ENCODE peak calls at places on chromosomes 5 and 9, in five cellular contexts. One of them, this sample, is unnamed. For H3K9me3, the result is how much of the 10 kb centered on the place peaks cover.

GRCh38 chr9:90142580-90142979 is 500.0 kb downstream of the DIRAS2 start:
- DNase-seq in PC-9: peak
- DNase-seq in testis: peak
- DNase-seq in IMR-90: peak
- DNase-seq in mammary epithelial cell: peak
- DNase-seq in this sample: peak

GRCh38 chr5:177507165-177507564 is 2.5 kb downstream of the DOK3 start:
- DNase-seq in mammary epithelial cell: no peak
- DNase-seq in IMR-90: no peak
- DNase-seq in PC-9: no peak
- DNase-seq in testis: no peak
- DNase-seq in this sample: no peak

GRCh38 chr5:135332519-135333150 is 66.4 kb downstream of the MACROH2A1 start:
- DNase-seq in testis: no peak
- DNase-seq in PC-9: no peak
- DNase-seq in mammary epithelial cell: peak
- DNase-seq in IMR-90: peak
- DNase-seq in this sample: no peak

GRCh38 chr5:17743580-17744435 is 109.5 kb downstream of the TAF11L14 start:
- DNase-seq in testis: no peak
- DNase-seq in mammary epithelial cell: peak
- DNase-seq in IMR-90: peak
- DNase-seq in PC-9: no peak
- DNase-seq in this sample: no peak

GRCh38 chr5:1106385-1107166 is 5.3 kb downstream of the SLC12A7 start:
- DNase-seq in testis: no peak
- DNase-seq in mammary epithelial cell: no peak
- DNase-seq in IMR-90: no peak
- DNase-seq in PC-9: no peak
- DNase-seq in this sample: no peak

GRCh38 chr5:52915176-52915875 is 73.8 kb upstream of the ITGA2 start:
- DNase-seq in PC-9: peak
- DNase-seq in IMR-90: peak
- DNase-seq in testis: peak
- DNase-seq in mammary epithelial cell: peak
- DNase-seq in this sample: peak

GRCh38 chr9:106883626-106884190 is 20.7 kb downstream of the ZNF462 start:
- DNase-seq in testis: no peak
- DNase-seq in PC-9: no peak
- DNase-seq in IMR-90: peak
- DNase-seq in mammary epithelial cell: no peak
- DNase-seq in this sample: no peak

GRCh38 chr5:104189909-104190308 is 627.3 kb upstream of the NUDT12 start:
- DNase-seq in testis: no peak
- DNase-seq in IMR-90: peak
- DNase-seq in mammary epithelial cell: peak
- DNase-seq in PC-9: no peak
- DNase-seq in this sample: no peak

GRCh38 chr5:173554989-173555705 is 61.3 kb downstream of the BOD1 start:
- DNase-seq in PC-9: no peak
- DNase-seq in mammary epithelial cell: no peak
- DNase-seq in testis: no peak
- DNase-seq in IMR-90: no peak
- DNase-seq in this sample: no peak

GRCh38 chr5:66769839-66770617 is 173.8 kb downstream of the MAST4 start:
- DNase-seq in IMR-90: no peak
- DNase-seq in mammary epithelial cell: no peak
- DNase-seq in PC-9: no peak
- DNase-seq in testis: no peak
- DNase-seq in this sample: no peak

GRCh38 chr5:84688566-84688965 is 303.9 kb upstream of the EDIL3 start:
- DNase-seq in testis: no peak
- DNase-seq in IMR-90: peak
- DNase-seq in PC-9: no peak
- DNase-seq in mammary epithelial cell: peak
- DNase-seq in this sample: no peak

GRCh38 chr5:58985759-58986158 is 402.9 kb downstream of the RAB3C start:
- DNase-seq in testis: no peak
- DNase-seq in mammary epithelial cell: no peak
- DNase-seq in PC-9: no peak
- DNase-seq in IMR-90: no peak
- DNase-seq in this sample: no peak

GRCh38 chr9:78103971-78104433 is 72.4 kb upstream of the GNAQ start:
- DNase-seq in IMR-90: no peak
- DNase-seq in testis: peak
- DNase-seq in mammary epithelial cell: no peak
- DNase-seq in PC-9: no peak
- DNase-seq in this sample: no peak

GRCh38 chr5:145718956-145719355 is 116.2 kb downstream of the PRELID2 start:
- DNase-seq in PC-9: no peak
- DNase-seq in testis: no peak
- DNase-seq in IMR-90: peak
- DNase-seq in mammary epithelial cell: peak
- DNase-seq in this sample: no peak

GRCh38 chr5:146395233-146395632 is 51.9 kb upstream of the TCERG1 start:
- DNase-seq in testis: no peak
- DNase-seq in mammary epithelial cell: no peak
- DNase-seq in PC-9: no peak
- DNase-seq in IMR-90: no peak
- DNase-seq in this sample: no peak

GRCh38 chr9:137075275-137075775 is 2.0 kb upstream of the UAP1L1 start:
- DNase-seq in PC-9: no peak
- DNase-seq in mammary epithelial cell: no peak
- DNase-seq in IMR-90: no peak
- DNase-seq in testis: no peak
- DNase-seq in this sample: no peak

GRCh38 chr5:14268236-14268701 is 125.1 kb downstream of the TRIO start:
- DNase-seq in PC-9: peak
- DNase-seq in testis: no peak
- DNase-seq in mammary epithelial cell: peak
- DNase-seq in IMR-90: peak
- DNase-seq in this sample: peak

GRCh38 chr5:67063791-67064190 is 132.8 kb downstream of the CD180 start:
- DNase-seq in IMR-90: peak
- DNase-seq in testis: no peak
- DNase-seq in mammary epithelial cell: peak
- DNase-seq in PC-9: no peak
- DNase-seq in this sample: no peak

GRCh38 chr9:110189559-110190311 is 18.2 kb downstream of the C9orf152 start:
- DNase-seq in testis: no peak
- DNase-seq in mammary epithelial cell: no peak
- DNase-seq in PC-9: no peak
- DNase-seq in IMR-90: no peak
- DNase-seq in this sample: no peak

GRCh38 chr5:180259260-180259611 is 32.6 kb downstream of the MAPK9 start:
- DNase-seq in PC-9: no peak
- DNase-seq in testis: no peak
- DNase-seq in IMR-90: peak
- DNase-seq in mammary epithelial cell: no peak
- DNase-seq in this sample: no peak
- H3K9me3 ChIP-seq in PC-9: half or more
- H3K9me3 ChIP-seq in testis: under half
- H3K9me3 ChIP-seq in IMR-90: half or more
- H3K9me3 ChIP-seq in mammary epithelial cell: half or more
- H3K9me3 ChIP-seq in this sample: half or more

GRCh38 chr9:100440071-100440470 is 13.1 kb downstream of the MSANTD3 start:
- DNase-seq in PC-9: no peak
- DNase-seq in IMR-90: peak
- DNase-seq in testis: no peak
- DNase-seq in mammary epithelial cell: peak
- DNase-seq in this sample: peak
- H3K9me3 ChIP-seq in PC-9: under half
- H3K9me3 ChIP-seq in IMR-90: under half
- H3K9me3 ChIP-seq in testis: under half
- H3K9me3 ChIP-seq in mammary epithelial cell: under half
- H3K9me3 ChIP-seq in this sample: under half

GRCh38 chr5:4216142-4216541 is 620.5 kb downstream of the IRX1 start:
- DNase-seq in mammary epithelial cell: no peak
- DNase-seq in IMR-90: no peak
- DNase-seq in testis: no peak
- DNase-seq in PC-9: no peak
- DNase-seq in this sample: no peak
- H3K9me3 ChIP-seq in mammary epithelial cell: under half
- H3K9me3 ChIP-seq in IMR-90: under half
- H3K9me3 ChIP-seq in testis: under half
- H3K9me3 ChIP-seq in PC-9: under half
- H3K9me3 ChIP-seq in this sample: under half

GRCh38 chr5:179139936-179140235 is 79.7 kb downstream of the ZNF354C start:
- DNase-seq in PC-9: no peak
- DNase-seq in testis: no peak
- DNase-seq in mammary epithelial cell: no peak
- DNase-seq in IMR-90: no peak
- DNase-seq in this sample: no peak
- H3K9me3 ChIP-seq in PC-9: under half
- H3K9me3 ChIP-seq in testis: under half
- H3K9me3 ChIP-seq in mammary epithelial cell: under half
- H3K9me3 ChIP-seq in IMR-90: under half
- H3K9me3 ChIP-seq in this sample: under half

GRCh38 chr9:61668846-61669245 is 479.0 kb downstream of the SPATA31A7 start:
- DNase-seq in IMR-90: no peak
- DNase-seq in mammary epithelial cell: no peak
- DNase-seq in testis: no peak
- DNase-seq in PC-9: no peak
- DNase-seq in this sample: no peak

GRCh38 chr9:61673247-61673646 is 483.4 kb downstream of the SPATA31A7 start:
- DNase-seq in IMR-90: no peak
- DNase-seq in PC-9: no peak
- DNase-seq in mammary epithelial cell: no peak
- DNase-seq in testis: no peak
- DNase-seq in this sample: peak

GRCh38 chr9:61671276-61671973 is 481.6 kb downstream of the SPATA31A7 start:
- DNase-seq in PC-9: no peak
- DNase-seq in IMR-90: no peak
- DNase-seq in mammary epithelial cell: no peak
- DNase-seq in testis: peak
- DNase-seq in this sample: no peak

GRCh38 chr9:61669352-61669751 is 479.5 kb downstream of the SPATA31A7 start:
- DNase-seq in testis: peak
- DNase-seq in mammary epithelial cell: no peak
- DNase-seq in PC-9: no peak
- DNase-seq in IMR-90: no peak
- DNase-seq in this sample: no peak

GRCh38 chr9:61670616-61671015 is 480.8 kb downstream of the SPATA31A7 start:
- DNase-seq in testis: peak
- DNase-seq in mammary epithelial cell: no peak
- DNase-seq in PC-9: no peak
- DNase-seq in IMR-90: no peak
- DNase-seq in this sample: no peak
- H3K9me3 ChIP-seq in testis: under half
- H3K9me3 ChIP-seq in mammary epithelial cell: under half
- H3K9me3 ChIP-seq in PC-9: under half
- H3K9me3 ChIP-seq in IMR-90: under half
- H3K9me3 ChIP-seq in this sample: under half

GRCh38 chr5:51148437-51148836 is 234.8 kb upstream of the ISL1 start:
- DNase-seq in mammary epithelial cell: no peak
- DNase-seq in testis: no peak
- DNase-seq in IMR-90: no peak
- DNase-seq in PC-9: no peak
- DNase-seq in this sample: no peak
- H3K9me3 ChIP-seq in mammary epithelial cell: under half
- H3K9me3 ChIP-seq in testis: under half
- H3K9me3 ChIP-seq in IMR-90: under half
- H3K9me3 ChIP-seq in PC-9: under half
- H3K9me3 ChIP-seq in this sample: under half

GRCh38 chr9:23006127-23006526 is 559.5 kb downstream of the DMRTA1 start:
- DNase-seq in PC-9: no peak
- DNase-seq in mammary epithelial cell: no peak
- DNase-seq in testis: no peak
- DNase-seq in IMR-90: no peak
- DNase-seq in this sample: no peak

DNA sequence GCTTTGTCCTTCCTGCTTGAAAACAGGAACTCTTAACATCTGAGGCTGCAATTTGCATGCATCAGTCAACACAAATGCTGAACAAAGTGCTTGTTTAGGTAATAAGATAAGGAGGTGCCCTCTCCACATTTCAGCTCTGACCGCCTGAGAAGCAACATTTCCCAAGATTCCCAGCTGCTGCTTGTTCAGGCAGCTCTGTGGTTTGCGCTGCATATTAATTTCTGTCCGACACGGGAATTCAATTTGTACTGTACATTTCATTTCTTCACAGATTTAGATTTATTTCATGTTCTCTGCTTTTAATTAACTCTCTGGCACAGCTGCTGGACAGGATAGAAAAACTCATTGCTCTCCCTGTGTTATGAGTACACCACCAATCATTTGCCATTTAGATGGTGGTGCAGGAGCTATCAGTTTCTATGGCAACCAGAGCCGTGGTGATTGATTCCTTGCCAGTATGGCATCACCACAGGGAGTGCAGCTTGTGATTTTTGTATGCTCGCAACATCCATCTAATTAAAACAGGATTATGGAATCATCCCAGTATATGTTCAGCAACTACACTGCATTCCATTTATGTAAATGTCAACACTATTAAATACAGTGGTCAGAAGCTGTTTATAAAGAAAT is 558.6 kb downstream of the DMRTA1 start:
- DNase-seq in IMR-90: no peak
- DNase-seq in PC-9: no peak
- DNase-seq in testis: no peak
- DNase-seq in mammary epithelial cell: no peak
- DNase-seq in this sample: no peak
- H3K9me3 ChIP-seq in IMR-90: under half
- H3K9me3 ChIP-seq in PC-9: under half
- H3K9me3 ChIP-seq in testis: under half
- H3K9me3 ChIP-seq in mammary epithelial cell: under half
- H3K9me3 ChIP-seq in this sample: under half

DNA sequence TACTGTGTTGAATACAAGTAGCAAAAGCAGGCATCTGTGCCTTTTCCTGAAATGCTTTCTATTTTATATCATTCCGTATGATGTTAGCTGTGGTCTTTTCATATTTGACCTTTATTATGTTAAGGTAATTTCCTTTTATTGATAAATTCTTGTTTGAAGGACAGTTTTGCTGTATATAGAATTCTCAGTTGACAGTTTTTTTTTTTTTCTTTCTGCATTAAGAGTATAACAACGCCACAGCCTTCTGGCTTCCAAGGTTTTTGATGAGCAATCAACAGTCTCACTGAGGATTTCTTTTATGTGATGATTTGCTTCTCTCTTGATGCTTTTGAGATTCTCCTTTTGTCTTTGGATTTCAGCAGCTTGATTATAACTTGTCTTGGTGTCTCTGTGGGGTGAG is 23.6 kb downstream of the ZNF483 start:
- DNase-seq in testis: no peak
- DNase-seq in IMR-90: no peak
- DNase-seq in PC-9: no peak
- DNase-seq in mammary epithelial cell: no peak
- DNase-seq in this sample: no peak
- H3K9me3 ChIP-seq in testis: under half
- H3K9me3 ChIP-seq in IMR-90: half or more
- H3K9me3 ChIP-seq in PC-9: half or more
- H3K9me3 ChIP-seq in mammary epithelial cell: under half
- H3K9me3 ChIP-seq in this sample: under half

DNA sequence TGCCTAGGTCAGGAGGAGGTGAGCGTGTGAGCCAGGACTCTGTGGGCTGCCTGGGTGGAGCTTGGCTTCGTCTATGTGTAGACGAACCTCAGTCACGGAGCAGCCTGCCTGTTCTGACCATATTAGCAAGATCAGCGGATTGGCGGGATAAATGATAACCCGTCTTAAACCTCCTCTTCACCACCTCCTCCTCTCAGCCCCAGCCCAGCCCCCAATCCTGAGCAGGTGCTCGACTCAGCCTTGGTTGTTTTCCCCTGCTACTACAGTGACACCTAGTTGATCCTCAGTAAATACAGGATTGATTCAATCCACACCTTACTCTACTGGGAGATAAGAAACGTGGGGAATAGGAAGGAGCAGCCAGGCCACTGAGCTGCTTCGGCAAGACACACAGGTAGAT is 286.1 kb downstream of the IRX2 start:
- DNase-seq in IMR-90: no peak
- DNase-seq in mammary epithelial cell: no peak
- DNase-seq in testis: no peak
- DNase-seq in PC-9: no peak
- DNase-seq in this sample: no peak
- H3K9me3 ChIP-seq in IMR-90: under half
- H3K9me3 ChIP-seq in mammary epithelial cell: under half
- H3K9me3 ChIP-seq in testis: under half
- H3K9me3 ChIP-seq in PC-9: under half
- H3K9me3 ChIP-seq in this sample: under half

This sample was measured in adrenal gland.